ENCODE peak calls at places on chromosomes 11 and 22, in four cellular contexts. R, M, F and W are unnamed samples.

GRCh38 chr11:46597609-46598219 is 3.9 kb upstream of the AMBRA1 start:
- DNase-seq in R (no peak), M (no peak), F (no peak), W (peak; percentile 13)

GRCh38 chr11:66492161-66492865 is 12.1 kb downstream of the DPP3 start:
- DNase-seq in R (no peak), M (no peak), F (no peak), W (no peak)

GRCh38 chr11:1412377-1413095 is 22.8 kb downstream of the BRSK2 start:
- DNase-seq in R (no peak), M (no peak), F (no peak), W (no peak)

GRCh38 chr11:107956543-107956942 is 28.3 kb downstream of the RAB39A start:
- DNase-seq in R (no peak), M (no peak), F (no peak), W (no peak)

GRCh38 chr22:26442086-26442756 is 13.2 kb downstream of the ASPHD2 start:
- DNase-seq in R (no peak), M (no peak), F (no peak), W (no peak)

GRCh38 chr11:65298655-65299179 is 15.9 kb upstream of the CDC42EP2 start:
- DNase-seq in R (no peak), M (no peak), F (no peak), W (no peak)

GRCh38 chr22:32827061-32827602 is 25.6 kb downstream of the TIMP3 start:
- DNase-seq in R (no peak), M (no peak), F (no peak), W (no peak)

GRCh38 chr11:46290021-46290420 is 12.6 kb downstream of the CREB3L1 start:
- DNase-seq in R (no peak), M (no peak), F (no peak), W (no peak)

GRCh38 chr11:68076371-68077042 is 37.7 kb downstream of the TCIRG1 start:
- DNase-seq in R (no peak), M (no peak), F (no peak), W (no peak)

GRCh38 chr22:23075050-23075449 is 4.7 kb downstream of the GNAZ start:
- DNase-seq in R (no peak), M (no peak), F (no peak), W (no peak)

GRCh38 chr11:100232006-100232405 is 455.1 kb upstream of the ARHGAP42 start:
- DNase-seq in R (no peak), M (no peak), F (no peak), W (no peak)

GRCh38 chr11:70080763-70081162 is 2.6 kb downstream of the ANO1 start:
- DNase-seq in R (no peak), M (no peak), F (no peak), W (peak; percentile 43)

GRCh38 chr11:107076832-107077231 is 58.6 kb upstream of the GUCY1A2 start:
- DNase-seq in R (no peak), M (no peak), F (no peak), W (no peak)

GRCh38 chr11:41351825-41352224 is 107.6 kb downstream of the LRRC4C start:
- DNase-seq in R (no peak), M (no peak), F (no peak), W (no peak)

GRCh38 chr11:119713361-119714040 is 15.5 kb downstream of the NECTIN1 start:
- DNase-seq in R (no peak), M (no peak), F (no peak), W (no peak)

GRCh38 chr11:66116576-66117361 is 46.7 kb downstream of the PACS1 start:
- DNase-seq in R (no peak), M (no peak), F (no peak), W (no peak)

GRCh38 chr11:66268953-66269906 is 791 bp downstream of the RAB1B start:
- DNase-seq in R (peak; percentile 37), M (no peak), F (no peak), W (peak; percentile 31)

GRCh38 chr11:95375881-95376280 is 144.9 kb upstream of the SESN3 start:
- DNase-seq in R (no peak), M (no peak), F (no peak), W (peak; percentile 90)

GRCh38 chr11:129314381-129314780 is 61.3 kb upstream of the BARX2 start:
- DNase-seq in R (no peak), M (no peak), F (no peak), W (no peak)

GRCh38 chr11:101346591-101346990 is 217.0 kb upstream of the PGR start:
- DNase-seq in R (no peak), M (no peak), F (no peak), W (no peak)

GRCh38 chr11:36451045-36451444 is 59.0 kb downstream of the TRAF6 start:
- DNase-seq in R (no peak), M (no peak), F (no peak), W (no peak)

GRCh38 chr11:120651836-120652235 is 140.3 kb downstream of the GRIK4 start:
- DNase-seq in R (no peak), M (no peak), F (no peak), W (no peak)